ENCODE peak calls at places on chromosomes 6 and 20, in ten cellular contexts. K is sigmoid colon, B is endothelial cell of umbilical vein, A is breast epithelium, F is prostate gland, S is suprapubic skin, R is SK-N-SH, M is stomach, H is HCT116, T is H1. Y is an unnamed sample.

GRCh38 chr6:5302995-5303622 is 41.8 kb downstream of the FARS2 start:
- DNase-seq in B (peak), R (no peak), F (peak), S (no peak), T (no peak), M (peak), H (peak), K (no peak), A (peak), Y (peak)

GRCh38 chr20:2873010-2873746 is at the start of gene PTPRA:
- DNase-seq in R (peak), K (peak), T (peak), M (peak), S (peak), H (peak), F (peak), B (peak), A (peak), Y (peak)

GRCh38 chr6:33822575-33823395 is 19.0 kb upstream of the MLN start:
- DNase-seq in B (peak), A (no peak), K (no peak), R (peak), T (peak), M (no peak), F (no peak), S (no peak), H (peak), Y (no peak)

GRCh38 chr20:4989570-4989969 is 11.7 kb downstream of the SLC23A2 start:
- DNase-seq in F (no peak), K (no peak), S (no peak), A (no peak), R (no peak), B (no peak), H (no peak), M (no peak), T (no peak), Y (no peak)

GRCh38 chr6:113719056-113719455 is 138.1 kb upstream of the MARCKS start:
- DNase-seq in B (no peak), T (no peak), M (no peak), H (peak), F (no peak), A (no peak), R (no peak), S (no peak), K (no peak), Y (no peak)

GRCh38 chr20:18506744-18507143 is 996 bp upstream of the SEC23B start:
- DNase-seq in F (no peak), H (no peak), S (no peak), B (no peak), R (no peak), K (no peak), M (no peak), T (no peak), A (no peak), Y (no peak)

GRCh38 chr6:168377481-168377850 is 57.9 kb upstream of the DACT2 start:
- DNase-seq in K (peak), H (no peak), F (no peak), A (no peak), T (no peak), M (no peak), R (no peak), B (no peak), S (peak), Y (no peak)

GRCh38 chr6:133567656-133568055 is 321.3 kb upstream of the TCF21 start:
- DNase-seq in S (no peak), K (no peak), B (no peak), H (no peak), R (no peak), F (no peak), M (no peak), T (no peak), A (no peak), Y (no peak)

GRCh38 chr6:103820148-103820547 is 1039.6 kb downstream of the HACE1 start:
- DNase-seq in B (no peak), S (no peak), M (no peak), K (no peak), F (no peak), R (no peak), T (no peak), H (no peak), A (no peak), Y (no peak)

GRCh38 chr6:56808871-56809359 is 146.0 kb upstream of the BEND6 start:
- DNase-seq in A (no peak), M (no peak), H (no peak), T (no peak), K (no peak), F (no peak), B (no peak), S (no peak), R (no peak), Y (no peak)

GRCh38 chr20:62704341-62704948 is 4.2 kb upstream of the NTSR1 start:
- DNase-seq in H (peak), K (peak), B (peak), S (peak), T (no peak), M (peak), R (peak), F (peak), A (peak), Y (no peak)

GRCh38 chr6:137910424-137910834 is 43.4 kb downstream of the TNFAIP3 start:
- DNase-seq in R (no peak), B (no peak), F (no peak), M (no peak), A (no peak), S (no peak), K (no peak), T (no peak), H (no peak), Y (no peak)

GRCh38 chr20:20752712-20753111 is 40.3 kb upstream of the RALGAPA2 start:
- DNase-seq in B (peak), T (no peak), A (no peak), S (no peak), R (no peak), F (peak), M (no peak), H (no peak), K (no peak), Y (no peak)

GRCh38 chr6:90478278-90478677 is 108.6 kb downstream of the MAP3K7 start:
- DNase-seq in H (no peak), M (no peak), T (peak), R (peak), K (no peak), B (no peak), S (no peak), A (no peak), F (no peak), Y (no peak)

GRCh38 chr6:26126394-26127221 is 39.4 kb downstream of the HFE start:
- DNase-seq in R (no peak), K (no peak), H (no peak), M (no peak), F (no peak), T (no peak), B (no peak), S (no peak), A (no peak), Y (no peak)

GRCh38 chr6:38153076-38153475 is 333.5 kb downstream of the ZFAND3 start:
- DNase-seq in H (no peak), B (no peak), M (no peak), K (no peak), S (no peak), A (peak), F (no peak), T (no peak), R (no peak), Y (no peak)

GRCh38 chr6:121770943-121771342 is 335.5 kb downstream of the GJA1 start:
- DNase-seq in S (no peak), H (peak), K (no peak), T (no peak), A (no peak), R (no peak), F (no peak), B (no peak), M (no peak), Y (no peak)

DNA sequence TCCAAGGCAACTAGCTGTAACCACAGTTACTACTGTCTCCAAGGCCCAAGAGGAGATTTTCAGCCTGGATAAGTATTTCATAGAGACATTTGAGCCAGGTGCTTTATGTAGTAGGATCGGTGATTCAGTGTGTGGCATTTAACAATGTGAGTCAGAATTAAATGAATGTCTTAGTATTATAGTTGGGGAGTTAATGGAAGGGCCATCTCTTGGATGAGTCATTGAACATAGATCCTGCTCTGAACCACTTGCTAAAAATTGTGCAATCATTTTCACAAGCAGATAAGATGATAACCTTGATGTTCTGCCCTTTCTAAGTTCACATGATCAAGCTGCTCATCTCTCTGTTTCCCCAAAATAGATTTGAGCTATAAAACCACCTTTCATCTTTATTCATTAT is 668.9 kb upstream of the CITED2 start:
- DNase-seq in F (no peak), H (peak), S (no peak), K (no peak), T (no peak), A (no peak), R (no peak), M (no peak), B (peak), Y (no peak)
- TF ChIP-seq POLR2AphosphoS5 in F (no peak), H (peak), S (no peak), K (no peak), T (no peak), A (no peak), R (peak), M (no peak), B (no peak), Y (no peak)

GRCh38 chr6:160005861-160006540 is 37.1 kb downstream of the IGF2R start:
- DNase-seq in A (no peak), K (no peak), S (no peak), M (no peak), B (peak), H (no peak), T (no peak), R (peak), F (peak), Y (no peak)

GRCh38 chr6:160007118-160007517 is 38.2 kb downstream of the IGF2R start:
- DNase-seq in H (no peak), T (no peak), R (no peak), K (no peak), S (no peak), A (no peak), F (no peak), B (no peak), M (no peak), Y (no peak)

GRCh38 chr6:160007581-160007980 is 38.7 kb downstream of the IGF2R start:
- DNase-seq in H (no peak), F (no peak), R (no peak), T (no peak), A (no peak), B (peak), M (no peak), K (no peak), S (no peak), Y (no peak)

GRCh38 chr6:160013987-160014868 is 45.3 kb downstream of the IGF2R start:
- DNase-seq in A (no peak), F (no peak), T (no peak), R (no peak), B (no peak), H (no peak), M (no peak), K (no peak), S (no peak), Y (no peak)

GRCh38 chr6:160010067-160010466 is 41.2 kb downstream of the IGF2R start:
- DNase-seq in R (no peak), T (no peak), F (no peak), B (no peak), H (no peak), A (no peak), M (no peak), S (no peak), K (peak), Y (no peak)
- H3K27ac ChIP-seq in R (no peak), T (no peak), F (no peak), B (no peak), H (no peak), A (no peak), M (no peak), S (no peak), K (no peak), Y (no peak)

DNA sequence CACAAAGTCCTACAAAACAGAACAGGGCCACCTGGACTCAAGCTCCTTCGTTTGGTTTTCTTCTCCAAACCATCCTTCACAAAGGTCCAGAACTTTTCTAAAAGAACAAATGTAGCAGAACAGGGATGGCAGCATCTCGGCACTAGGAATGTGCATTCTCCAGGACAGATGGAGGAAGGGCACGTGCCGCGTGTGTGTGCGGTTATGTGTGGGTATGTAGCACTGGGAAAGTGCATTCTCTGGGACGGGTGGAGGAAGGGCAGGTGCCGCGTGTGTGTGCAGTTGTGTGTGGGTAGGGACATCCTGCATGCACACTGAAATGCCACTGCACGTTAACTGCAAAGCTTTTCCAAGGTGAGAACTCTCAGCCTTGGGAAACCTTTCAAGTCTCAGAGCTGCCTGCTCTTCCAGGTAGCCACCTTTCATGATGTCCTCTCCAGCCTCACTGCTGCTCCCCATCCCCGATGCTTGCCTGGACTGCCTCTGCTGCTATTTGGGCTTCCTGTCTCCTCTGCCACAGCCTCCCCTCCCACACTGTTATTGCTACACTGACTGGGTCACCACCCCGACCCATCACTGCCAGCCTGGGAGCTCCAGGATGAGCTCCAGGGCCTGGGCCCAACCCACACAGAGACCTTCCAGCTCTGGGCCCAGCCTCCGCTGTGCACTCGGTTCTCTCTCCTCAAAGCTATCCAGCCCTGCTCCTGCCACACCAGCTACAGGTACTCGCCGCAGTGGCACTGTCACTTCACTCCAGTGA is 47.6 kb downstream of the EZR start:
- DNase-seq in M (no peak), B (no peak), T (no peak), S (no peak), K (no peak), A (no peak), R (no peak), F (no peak), H (no peak), Y (no peak)
- TF ChIP-seq POLR2AphosphoS5 in M (no peak), B (no peak), T (peak), S (no peak), K (no peak), A (no peak), R (no peak), F (no peak), H (peak), Y (no peak)

GRCh38 chr6:159700970-159701369 is 7.9 kb upstream of the SOD2 start:
- DNase-seq in A (no peak), K (no peak), S (no peak), T (no peak), B (no peak), H (no peak), R (no peak), F (no peak), M (no peak), Y (no peak)

GRCh38 chr6:159695984-159696383 is 2.9 kb upstream of the SOD2 start:
- DNase-seq in A (no peak), S (no peak), B (no peak), K (no peak), M (no peak), R (no peak), T (no peak), H (no peak), F (no peak), Y (no peak)

DNA sequence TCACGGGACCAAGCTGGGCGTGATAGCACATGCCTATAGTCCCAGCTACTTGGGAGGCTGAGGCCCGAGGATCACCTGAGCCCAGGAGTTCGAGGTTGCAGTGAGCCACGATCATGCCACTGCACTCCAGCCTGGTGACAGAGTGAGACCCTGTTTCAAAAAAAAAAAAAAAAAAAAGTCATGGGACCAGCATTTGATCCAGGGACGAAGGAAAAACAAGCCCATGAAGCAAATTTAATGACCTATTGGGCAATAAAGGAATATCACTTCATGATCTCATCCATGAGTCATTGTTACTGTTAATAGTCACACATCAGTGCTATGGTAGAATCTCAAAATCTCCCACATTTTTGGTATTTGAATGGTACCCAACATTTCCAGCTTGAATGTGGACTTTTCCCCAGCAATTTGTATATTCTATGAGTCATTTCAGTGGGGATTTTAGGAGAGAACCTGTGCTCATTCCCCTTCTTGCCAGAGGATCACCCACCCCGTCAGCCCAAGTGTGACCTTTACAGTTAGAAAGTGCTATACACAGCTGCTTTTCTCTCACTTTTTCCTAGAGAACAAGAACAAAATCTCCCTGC is 8.5 kb upstream of the SOD2 start:
- DNase-seq in H (no peak), R (no peak), M (no peak), A (no peak), K (peak), T (no peak), F (no peak), B (peak), S (no peak), Y (no peak)
- H3K27ac ChIP-seq in H (no peak), R (no peak), M (no peak), A (peak), K (peak), T (no peak), F (peak), B (no peak), S (peak), Y (peak)

DNA sequence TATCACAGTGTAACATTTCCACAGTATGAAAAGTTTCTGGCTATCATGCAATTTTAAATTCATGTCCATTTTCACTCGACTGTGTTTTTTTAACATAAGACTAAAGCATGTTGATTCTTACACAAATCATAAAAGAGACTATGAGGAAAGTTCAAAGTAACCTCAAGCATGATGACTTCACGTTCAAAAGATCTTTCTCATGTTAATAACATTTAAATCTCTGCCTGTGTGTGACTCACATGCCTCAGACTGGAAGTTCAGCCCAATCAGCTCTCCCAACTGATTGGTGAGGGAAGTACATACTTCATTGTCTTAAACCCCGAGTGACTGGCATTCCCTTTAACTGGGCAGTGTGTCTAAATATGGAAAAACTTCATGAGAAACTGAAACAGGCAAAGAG is 37.4 kb downstream of the ATXN1 start:
- DNase-seq in F (no peak), B (peak), R (no peak), A (no peak), T (peak), M (no peak), S (no peak), H (peak), K (no peak), Y (no peak)
- TF ChIP-seq POLR2AphosphoS5 in F (peak), B (no peak), R (peak), A (no peak), T (no peak), M (peak), S (no peak), H (peak), K (no peak), Y (peak)

DNA sequence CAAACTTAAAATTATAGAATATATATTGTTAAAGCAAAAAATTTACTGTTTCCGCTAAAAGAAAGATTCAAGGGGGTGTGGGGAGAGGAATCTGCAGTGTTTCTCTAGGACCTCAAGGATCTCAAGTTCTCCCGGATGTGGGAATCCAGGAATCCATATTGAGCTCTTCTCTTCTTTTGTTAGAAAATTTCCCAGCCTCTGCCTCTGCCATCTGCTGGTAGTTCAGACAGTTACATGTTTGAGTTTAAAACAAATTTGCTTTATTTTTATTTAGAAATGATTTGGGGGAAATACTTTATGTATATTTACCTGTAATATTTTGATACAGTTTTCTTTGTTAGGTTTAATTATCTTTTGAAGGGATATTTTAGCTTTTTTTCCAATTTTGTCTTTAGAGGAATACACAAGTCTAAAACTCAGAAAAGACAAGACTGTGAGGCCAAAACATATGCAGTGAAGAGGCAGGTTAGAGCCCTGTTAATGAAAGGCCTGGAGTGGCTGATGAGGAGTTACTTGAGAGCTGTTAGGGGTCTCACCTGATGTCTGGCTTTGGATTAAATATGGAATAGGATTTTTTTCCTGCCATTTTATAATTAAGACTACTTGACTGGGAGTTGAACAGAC is 268.8 kb downstream of the ARID1B start:
- DNase-seq in K (no peak), B (peak), T (no peak), S (no peak), A (no peak), R (peak), F (no peak), M (no peak), H (peak), Y (no peak)
- H3K27ac ChIP-seq in K (no peak), B (no peak), T (no peak), S (no peak), A (no peak), R (peak), F (no peak), M (no peak), H (no peak), Y (no peak)

GRCh38 chr20:3874194-3874824 is 14.9 kb upstream of the PANK2 start:
- DNase-seq in R (no peak), B (no peak), S (no peak), T (no peak), K (no peak), H (no peak), A (no peak), M (no peak), F (no peak), Y (no peak)
- TF ChIP-seq POLR2AphosphoS5 in R (no peak), B (no peak), S (no peak), T (no peak), K (no peak), H (peak), A (no peak), M (no peak), F (no peak), Y (no peak)

GRCh38 chr6:28124971-28125353 is 553 bp downstream of the ZSCAN16 start:
- DNase-seq in M (no peak), R (no peak), A (no peak), K (no peak), H (no peak), B (no peak), F (no peak), T (no peak), S (no peak), Y (no peak)

GRCh38 chr6:28125396-28125795 is 987 bp downstream of the ZSCAN16 start:
- DNase-seq in R (no peak), M (no peak), T (no peak), K (no peak), S (no peak), H (no peak), F (no peak), A (no peak), B (no peak), Y (no peak)

DNA sequence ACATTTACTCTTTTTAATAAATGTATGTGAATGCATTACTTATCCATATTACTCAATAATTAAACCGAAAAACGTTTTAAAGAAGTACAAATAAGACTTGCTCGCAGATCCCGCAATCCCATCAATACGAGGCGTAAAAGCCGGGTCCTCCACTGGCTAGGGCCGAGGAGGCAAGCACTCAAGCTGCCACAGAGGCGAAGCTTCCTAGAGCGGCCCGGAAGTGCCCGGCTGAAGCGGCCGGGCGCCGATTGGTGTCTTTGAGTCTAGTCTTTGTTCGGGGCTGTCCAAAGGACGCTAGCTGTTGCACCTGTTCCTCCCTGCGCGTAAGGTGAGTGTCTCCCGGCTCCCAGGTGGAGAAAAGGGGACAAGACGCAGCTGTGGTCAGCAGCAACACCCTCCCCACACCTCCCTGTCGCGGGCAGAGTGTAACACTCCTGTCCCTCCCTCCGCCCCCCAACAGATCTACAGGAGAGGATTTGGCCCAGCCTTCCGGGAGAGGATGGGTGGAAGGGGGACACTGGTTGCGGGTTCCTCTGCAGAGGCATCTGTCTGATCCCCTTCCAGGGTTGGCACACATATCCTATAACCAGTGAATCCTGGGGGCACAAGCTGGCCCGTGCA is at the start of gene ZSCAN16:
- DNase-seq in T (peak), H (peak), K (peak), B (peak), R (peak), M (peak), A (peak), S (peak), F (peak), Y (peak)
- H3K27ac ChIP-seq in T (no peak), H (peak), K (peak), B (peak), R (peak), M (peak), A (peak), S (peak), F (peak), Y (peak)